ENCODE peak calls at places on chromosomes 11 and 22, in six cellular contexts. W is esophagus squamous epithelium, E is PC-3, J is uterus, P is neural progenitor cell, D is ascending aorta. F is an unnamed sample. For H3K36me3, the result is how much of the 10 kb centered on the place peaks cover.

GRCh38 chr11:128709402-128709801 is 15.5 kb downstream of the FLI1 start:
- DNase-seq in W (no peak), D (no peak), P (no peak), E (peak), J (no peak), F (peak)

GRCh38 chr22:23178512-23179254 is 1.6 kb upstream of the BCR start:
- DNase-seq in P (peak), E (peak), W (no peak), J (peak), D (peak), F (peak)

GRCh38 chr11:26319906-26320305 is 12.0 kb upstream of the ANO3 start:
- DNase-seq in P (peak), D (no peak), E (no peak), W (no peak), J (no peak), F (peak)

GRCh38 chr11:17585911-17586695 is 39.0 kb downstream of the OTOG start:
- DNase-seq in W (no peak), D (peak), P (no peak), J (no peak), E (no peak), F (no peak)

GRCh38 chr11:66531841-66532240 is 14.0 kb downstream of the ZDHHC24 start:
- DNase-seq in J (no peak), E (no peak), P (no peak), W (no peak), D (no peak), F (no peak)

GRCh38 chr22:40572976-40573375 is 63.5 kb downstream of the MRTFA start:
- DNase-seq in E (no peak), J (no peak), W (no peak), D (no peak), P (no peak), F (no peak)

GRCh38 chr22:47370448-47371262 is 608.2 kb downstream of the TBC1D22A start:
- DNase-seq in P (no peak), E (peak), D (peak), W (no peak), J (peak), F (no peak)

GRCh38 chr22:36610056-36610455 is 81.1 kb upstream of the EIF3D start:
- DNase-seq in W (no peak), J (no peak), P (no peak), E (no peak), D (no peak), F (no peak)

GRCh38 chr11:79182794-79183193 is 258.0 kb downstream of the TENM4 start:
- DNase-seq in E (no peak), P (no peak), J (no peak), W (no peak), D (no peak), F (no peak)

GRCh38 chr11:65493367-65494176 is 5.3 kb upstream of the MALAT1 start:
- DNase-seq in E (peak), P (peak), J (peak), W (no peak), D (peak), F (peak)

GRCh38 chr22:48772286-48772907 is 1055.3 kb downstream of the BRD1 start:
- DNase-seq in P (no peak), D (no peak), W (no peak), E (no peak), J (no peak), F (no peak)

GRCh38 chr22:21937041-21937820 is 15.4 kb downstream of the PPM1F start:
- DNase-seq in D (peak), W (no peak), E (peak), J (no peak), P (no peak), F (peak)

GRCh38 chr22:33666661-33667619 is 253.3 kb downstream of the LARGE1 start:
- DNase-seq in E (no peak), J (no peak), D (no peak), P (peak), W (no peak), F (no peak)

GRCh38 chr11:132123854-132124835 is 753.7 kb downstream of the NTM start:
- DNase-seq in E (no peak), P (no peak), W (no peak), J (no peak), D (no peak), F (no peak)

GRCh38 chr11:63761173-63761572 is 7.4 kb downstream of the ZFTA start:
- DNase-seq in E (no peak), P (peak), W (no peak), D (no peak), J (no peak), F (no peak)

GRCh38 chr11:86910592-86910991 is 44.6 kb downstream of the FZD4 start:
- DNase-seq in P (no peak), J (no peak), D (no peak), W (no peak), E (peak), F (peak)

GRCh38 chr11:125072210-125072960 is 9.3 kb downstream of the SLC37A2 start:
- DNase-seq in E (no peak), D (no peak), J (no peak), W (no peak), P (no peak), F (no peak)

GRCh38 chr11:67287355-67288197 is 1.5 kb upstream of the ANKRD13D start:
- DNase-seq in W (no peak), E (no peak), J (no peak), D (no peak), P (no peak), F (no peak)

GRCh38 chr11:83219095-83219494 is 25.6 kb downstream of the ANKRD42 start:
- DNase-seq in J (no peak), P (peak), W (no peak), E (peak), D (no peak), F (no peak)

GRCh38 chr11:32584921-32585320 is 1.3 kb downstream of the EIF3M start:
- DNase-seq in E (peak), P (peak), D (no peak), J (no peak), W (no peak), F (peak)

GRCh38 chr11:76212086-76213035 is 6.1 kb upstream of the WNT11 start:
- DNase-seq in W (no peak), P (no peak), D (no peak), E (no peak), J (no peak), F (no peak)

GRCh38 chr22:31603574-31603973 is 58.4 kb downstream of the PISD start:
- DNase-seq in W (no peak), J (no peak), E (no peak), P (no peak), D (no peak), F (no peak)

GRCh38 chr22:17396531-17396930 is 27.3 kb downstream of the CECR2 start:
- DNase-seq in P (no peak), E (peak), J (no peak), D (no peak), W (no peak), F (peak)

GRCh38 chr22:42930810-42931420 is 73.8 kb upstream of the ARFGAP3 start:
- DNase-seq in D (peak), J (no peak), P (no peak), E (peak), W (no peak), F (peak)

GRCh38 chr22:30314918-30315317 is 11.8 kb downstream of the TBC1D10A start:
- DNase-seq in J (no peak), W (no peak), D (no peak), E (no peak), P (no peak), F (peak)

GRCh38 chr22:44171486-44172076 is 9.1 kb upstream of the PARVG start:
- DNase-seq in W (no peak), P (no peak), E (no peak), J (no peak), D (no peak), F (no peak)

GRCh38 chr11:19735512-19735911 is 22.9 kb downstream of the NAV2 start:
- DNase-seq in W (no peak), J (no peak), P (no peak), D (peak), E (no peak), F (no peak)

GRCh38 chr11:75461136-75461535 is 28.1 kb upstream of the KLHL35 start:
- DNase-seq in E (no peak), W (no peak), D (no peak), J (no peak), P (no peak), F (no peak)

GRCh38 chr11:86688398-86689179 is 16.2 kb upstream of the ME3 start:
- DNase-seq in P (no peak), J (no peak), E (no peak), D (peak), W (no peak), F (peak)

GRCh38 chr22:28896611-28897010 is 13.2 kb downstream of the ZNRF3 start:
- DNase-seq in D (no peak), J (no peak), W (no peak), P (no peak), E (peak), F (peak)

GRCh38 chr11:11789735-11790369 is 51.9 kb upstream of the USP47 start:
- DNase-seq in W (no peak), E (peak), P (peak), D (no peak), J (no peak), F (peak)

GRCh38 chr11:1006762-1007161 is 29.8 kb downstream of the MUC6 start:
- DNase-seq in W (no peak), J (peak), P (no peak), E (no peak), D (no peak), F (no peak)
- H3K36me3 ChIP-seq in W (under half), J (under half), P (under half), E (under half), D (half or more), F (under half)

DNA sequence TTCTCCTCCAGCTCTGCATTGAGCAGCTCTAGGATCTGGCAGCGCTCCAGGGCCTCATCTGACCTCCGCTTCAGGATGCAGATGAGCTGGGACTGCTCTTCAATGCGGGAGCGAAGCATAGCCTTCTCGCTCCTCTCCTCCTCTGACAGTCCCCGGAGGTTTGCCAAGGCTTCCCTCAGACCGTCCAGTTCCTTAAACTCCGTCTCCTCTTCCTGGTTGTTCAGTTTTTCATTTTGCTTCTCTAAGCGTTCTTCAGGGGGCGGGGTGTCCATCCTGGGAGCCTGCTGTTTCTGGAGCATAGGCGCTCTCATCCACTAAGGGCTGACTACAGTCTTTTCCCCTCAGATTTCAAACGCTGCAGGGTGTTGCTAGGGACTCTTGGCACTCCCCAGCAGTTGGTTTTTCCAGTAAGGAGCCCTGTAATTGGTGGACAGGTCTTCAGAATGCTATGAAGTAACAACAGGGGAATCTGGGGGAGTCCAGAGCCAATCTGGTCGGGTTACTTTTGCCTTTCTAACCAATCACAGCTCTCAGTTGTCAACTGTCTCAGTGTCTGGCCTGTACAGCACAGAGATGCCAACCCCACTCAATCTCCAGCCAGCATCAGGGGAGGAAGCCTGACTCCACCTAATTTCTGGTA is at the start of gene CCDC89:
- DNase-seq in D (peak), J (peak), P (peak), E (peak), W (peak), F (peak)
- H3K4me3 ChIP-seq in D (peak), J (peak), P (no peak), E (no peak), W (peak), F (no peak)

DNA sequence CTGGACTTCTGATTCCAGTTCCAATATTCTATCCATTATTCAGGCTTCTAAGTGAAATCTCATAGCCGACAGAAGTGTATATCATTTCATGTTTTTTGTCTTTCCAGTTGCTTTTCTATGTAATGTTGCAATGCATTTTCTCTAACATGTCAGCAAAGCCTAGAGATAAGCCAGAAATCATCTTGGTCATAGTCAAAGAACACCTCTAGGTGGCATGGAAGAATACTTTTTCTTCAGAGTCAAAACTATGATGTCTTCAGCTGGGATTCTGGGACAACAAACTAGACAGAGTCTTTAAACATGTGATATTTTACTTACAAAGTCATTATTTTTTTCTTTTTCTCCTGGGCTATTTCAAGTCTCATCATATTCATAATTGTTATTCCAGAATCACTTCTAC is 4.4 kb downstream of the GAS2 start:
- DNase-seq in D (no peak), E (peak), W (no peak), J (no peak), P (no peak), F (peak)
- TF ChIP-seq CTCF in D (no peak), E (peak), W (no peak), J (no peak), P (peak), F (peak)

GRCh38 chr11:10044618-10045017 is 249.4 kb downstream of the SBF2 start:
- DNase-seq in E (no peak), J (no peak), W (no peak), P (peak), D (no peak), F (peak)

GRCh38 chr11:10042699-10043098 is 251.3 kb downstream of the SBF2 start:
- DNase-seq in W (no peak), D (no peak), J (no peak), E (peak), P (no peak), F (no peak)

GRCh38 chr11:10038916-10039315 is 255.1 kb downstream of the SBF2 start:
- DNase-seq in J (no peak), W (no peak), P (no peak), E (no peak), D (no peak), F (no peak)

GRCh38 chr11:10041803-10042202 is 252.2 kb downstream of the SBF2 start:
- DNase-seq in J (no peak), W (no peak), P (no peak), D (no peak), E (no peak), F (no peak)

DNA sequence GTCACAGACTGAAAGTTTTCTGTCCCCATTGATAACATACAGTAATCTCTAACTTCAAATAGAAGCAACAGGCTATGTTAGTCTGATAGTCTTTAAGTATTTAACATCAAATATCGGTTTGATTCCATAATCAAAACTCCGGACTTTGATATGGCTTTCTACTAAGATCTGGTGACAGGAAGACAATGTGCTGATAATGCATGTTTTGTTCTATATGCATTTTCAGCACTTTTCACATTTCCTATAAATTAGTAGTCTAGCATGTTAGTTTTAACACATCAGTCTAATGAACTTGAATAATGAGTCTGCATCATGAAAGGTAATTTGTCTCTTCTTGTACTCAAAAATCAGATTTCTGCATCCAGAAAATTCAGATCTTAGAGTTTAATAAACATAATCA is 252.7 kb downstream of the SBF2 start:
- DNase-seq in W (no peak), E (no peak), J (no peak), D (no peak), P (no peak), F (no peak)
- H3K36me3 ChIP-seq in W (under half), E (under half), J (under half), D (under half), P (under half), F (under half)